ENCODE peak calls at places on chromosomes 16 and 17, in ten cellular contexts. One of them, this sample, is unnamed.

GRCh38 chr16:14303182-14303618 is 232.1 kb downstream of the MRTFB start:
- DNase-seq in amniotic stem cell: no peak
- DNase-seq in smooth muscle cell of the brain vasculature: no peak
- DNase-seq in HCT116: no peak
- DNase-seq in GM13976: no peak
- DNase-seq in left kidney: peak
- DNase-seq in NCI-H1694: no peak
- DNase-seq in GM10248: no peak
- DNase-seq in RPMI7951: no peak
- DNase-seq in effector CD4-positive, alpha-beta T cell: no peak
- DNase-seq in this sample: no peak

GRCh38 chr16:85422374-85423185 is 190.5 kb upstream of the GSE1 start:
- DNase-seq in amniotic stem cell: no peak
- DNase-seq in smooth muscle cell of the brain vasculature: no peak
- DNase-seq in HCT116: no peak
- DNase-seq in GM13976: no peak
- DNase-seq in left kidney: peak
- DNase-seq in NCI-H1694: no peak
- DNase-seq in GM10248: no peak
- DNase-seq in RPMI7951: no peak
- DNase-seq in effector CD4-positive, alpha-beta T cell: no peak
- DNase-seq in this sample: no peak

GRCh38 chr17:79340286-79340685 is 265.7 kb downstream of the ENGASE start:
- DNase-seq in amniotic stem cell: no peak
- DNase-seq in smooth muscle cell of the brain vasculature: no peak
- DNase-seq in HCT116: no peak
- DNase-seq in GM13976: no peak
- DNase-seq in left kidney: no peak
- DNase-seq in NCI-H1694: no peak
- DNase-seq in GM10248: peak
- DNase-seq in RPMI7951: no peak
- DNase-seq in effector CD4-positive, alpha-beta T cell: no peak
- DNase-seq in this sample: no peak

GRCh38 chr16:9607512-9608230 is 516.2 kb downstream of the HAPSTR1 start:
- DNase-seq in amniotic stem cell: no peak
- DNase-seq in smooth muscle cell of the brain vasculature: no peak
- DNase-seq in HCT116: no peak
- DNase-seq in GM13976: no peak
- DNase-seq in left kidney: no peak
- DNase-seq in NCI-H1694: no peak
- DNase-seq in GM10248: no peak
- DNase-seq in RPMI7951: no peak
- DNase-seq in effector CD4-positive, alpha-beta T cell: no peak
- DNase-seq in this sample: no peak

GRCh38 chr16:49542391-49542891 is 168.8 kb downstream of the C16orf78 start:
- DNase-seq in amniotic stem cell: no peak
- DNase-seq in smooth muscle cell of the brain vasculature: no peak
- DNase-seq in HCT116: no peak
- DNase-seq in GM13976: no peak
- DNase-seq in left kidney: no peak
- DNase-seq in NCI-H1694: peak
- DNase-seq in GM10248: no peak
- DNase-seq in RPMI7951: no peak
- DNase-seq in effector CD4-positive, alpha-beta T cell: no peak
- DNase-seq in this sample: peak

GRCh38 chr16:30775381-30776099 is 11.5 kb downstream of the ZNF629 start:
- DNase-seq in amniotic stem cell: no peak
- DNase-seq in smooth muscle cell of the brain vasculature: peak
- DNase-seq in HCT116: peak
- DNase-seq in GM13976: peak
- DNase-seq in left kidney: peak
- DNase-seq in NCI-H1694: peak
- DNase-seq in GM10248: peak
- DNase-seq in RPMI7951: peak
- DNase-seq in effector CD4-positive, alpha-beta T cell: peak
- DNase-seq in this sample: peak

GRCh38 chr17:79180358-79181005 is 105.9 kb downstream of the ENGASE start:
- DNase-seq in amniotic stem cell: no peak
- DNase-seq in smooth muscle cell of the brain vasculature: no peak
- DNase-seq in HCT116: no peak
- DNase-seq in GM13976: no peak
- DNase-seq in left kidney: no peak
- DNase-seq in NCI-H1694: no peak
- DNase-seq in GM10248: no peak
- DNase-seq in RPMI7951: no peak
- DNase-seq in effector CD4-positive, alpha-beta T cell: no peak
- DNase-seq in this sample: no peak

GRCh38 chr17:32847977-32848376 is 28.9 kb downstream of the MYO1D start:
- DNase-seq in amniotic stem cell: no peak
- DNase-seq in smooth muscle cell of the brain vasculature: no peak
- DNase-seq in HCT116: no peak
- DNase-seq in GM13976: no peak
- DNase-seq in left kidney: no peak
- DNase-seq in NCI-H1694: no peak
- DNase-seq in GM10248: no peak
- DNase-seq in RPMI7951: no peak
- DNase-seq in effector CD4-positive, alpha-beta T cell: no peak
- DNase-seq in this sample: no peak

GRCh38 chr17:49226771-49227435 is 3.7 kb downstream of the PHOSPHO1 start:
- DNase-seq in amniotic stem cell: no peak
- DNase-seq in smooth muscle cell of the brain vasculature: no peak
- DNase-seq in HCT116: no peak
- DNase-seq in GM13976: no peak
- DNase-seq in left kidney: no peak
- DNase-seq in NCI-H1694: no peak
- DNase-seq in GM10248: no peak
- DNase-seq in RPMI7951: no peak
- DNase-seq in effector CD4-positive, alpha-beta T cell: no peak
- DNase-seq in this sample: no peak

GRCh38 chr16:6482861-6483530 is 849.6 kb upstream of the RBFOX1 start:
- DNase-seq in amniotic stem cell: no peak
- DNase-seq in smooth muscle cell of the brain vasculature: no peak
- DNase-seq in HCT116: no peak
- DNase-seq in GM13976: no peak
- DNase-seq in left kidney: peak
- DNase-seq in NCI-H1694: no peak
- DNase-seq in GM10248: no peak
- DNase-seq in RPMI7951: no peak
- DNase-seq in effector CD4-positive, alpha-beta T cell: no peak
- DNase-seq in this sample: no peak

GRCh38 chr17:7854851-7855642 is at the start of gene TMEM88:
- DNase-seq in amniotic stem cell: no peak
- DNase-seq in smooth muscle cell of the brain vasculature: no peak
- DNase-seq in HCT116: no peak
- DNase-seq in GM13976: no peak
- DNase-seq in left kidney: peak
- DNase-seq in NCI-H1694: no peak
- DNase-seq in GM10248: no peak
- DNase-seq in RPMI7951: no peak
- DNase-seq in effector CD4-positive, alpha-beta T cell: no peak
- DNase-seq in this sample: no peak

GRCh38 chr16:4945560-4946502 is 8.9 kb upstream of the PPL start:
- DNase-seq in amniotic stem cell: no peak
- DNase-seq in smooth muscle cell of the brain vasculature: no peak
- DNase-seq in HCT116: peak
- DNase-seq in GM13976: no peak
- DNase-seq in left kidney: no peak
- DNase-seq in NCI-H1694: no peak
- DNase-seq in GM10248: no peak
- DNase-seq in RPMI7951: peak
- DNase-seq in effector CD4-positive, alpha-beta T cell: no peak
- DNase-seq in this sample: no peak